ENCODE peak calls at places on chromosomes 5 and 9, in nine cellular contexts. M is hepatocyte, O is GM12865, Q is heart right ventricle, R is tibial artery, N is tibial nerve, G is choroid plexus epithelial cell, P is AG04450, L is stomach. Y is an unnamed sample.

GRCh38 chr5:124596595-124597388 is 149.6 kb downstream of the ZNF608 start:
- DNase-seq in M (peak), O (peak), Q (no peak), R (no peak), N (no peak), G (peak), P (peak), L (no peak), Y (no peak)

GRCh38 chr9:32741706-32742105 is 41.6 kb upstream of the TMEM215 start:
- DNase-seq in M (peak), O (no peak), Q (no peak), R (no peak), N (no peak), G (peak), P (no peak), L (no peak), Y (no peak)

GRCh38 chr9:70805953-70806352 is 315.5 kb downstream of the TRPM3 start:
- DNase-seq in M (no peak), O (no peak), Q (no peak), R (no peak), N (peak), G (peak), P (no peak), L (no peak), Y (peak)

GRCh38 chr9:22208846-22209585 is 199.9 kb upstream of the CDKN2B start:
- DNase-seq in M (no peak), O (no peak), Q (no peak), R (no peak), N (no peak), G (peak), P (no peak), L (no peak), Y (no peak)

GRCh38 chr9:33263936-33264472 is 504 bp downstream of the BAG1 start:
- DNase-seq in M (peak), O (peak), Q (peak), R (peak), N (peak), G (peak), P (no peak), L (peak), Y (no peak)

GRCh38 chr9:96557921-96558320 is 61.7 kb downstream of the CDC14B start:
- DNase-seq in M (no peak), O (no peak), Q (no peak), R (no peak), N (no peak), G (no peak), P (no peak), L (no peak), Y (no peak)

GRCh38 chr5:79240561-79240960 is 4.6 kb downstream of the JMY start:
- DNase-seq in M (no peak), O (no peak), Q (no peak), R (no peak), N (no peak), G (no peak), P (no peak), L (no peak), Y (peak)

GRCh38 chr9:70563010-70563409 is 148.6 kb upstream of the KLF9 start:
- DNase-seq in M (no peak), O (no peak), Q (no peak), R (no peak), N (no peak), G (no peak), P (no peak), L (no peak), Y (no peak)

GRCh38 chr5:52134013-52134650 is 653.6 kb upstream of the ITGA1 start:
- DNase-seq in M (no peak), O (no peak), Q (no peak), R (no peak), N (no peak), G (no peak), P (no peak), L (no peak), Y (no peak)

GRCh38 chr5:95043234-95043633 is 241.7 kb downstream of the MCTP1 start:
- DNase-seq in M (no peak), O (no peak), Q (no peak), R (no peak), N (no peak), G (peak), P (no peak), L (no peak), Y (no peak)

GRCh38 chr9:131606896-131607567 is 61.7 kb downstream of the PRRT1B start:
- DNase-seq in M (peak), O (no peak), Q (no peak), R (no peak), N (no peak), G (no peak), P (no peak), L (no peak), Y (no peak)

GRCh38 chr9:19498015-19498414 is 89.2 kb downstream of the ACER2 start:
- DNase-seq in M (peak), O (no peak), Q (no peak), R (no peak), N (no peak), G (peak), P (no peak), L (no peak), Y (no peak)

GRCh38 chr5:174231961-174232487 is 186.5 kb downstream of the NSG2 start:
- DNase-seq in M (no peak), O (no peak), Q (no peak), R (no peak), N (no peak), G (peak), P (no peak), L (no peak), Y (no peak)

GRCh38 chr5:134026521-134027202 is 21.9 kb upstream of the VDAC1 start:
- DNase-seq in M (peak), O (peak), Q (no peak), R (peak), N (no peak), G (peak), P (peak), L (peak), Y (peak)

GRCh38 chr5:53679261-53679660 is 118.8 kb downstream of the NDUFS4 start:
- DNase-seq in M (no peak), O (no peak), Q (no peak), R (no peak), N (no peak), G (peak), P (no peak), L (no peak), Y (peak)

GRCh38 chr5:34914671-34915138 is 599 bp downstream of the RAD1 start:
- DNase-seq in M (peak), O (no peak), Q (peak), R (no peak), N (no peak), G (peak), P (no peak), L (peak), Y (no peak)

GRCh38 chr5:177005619-177006264 is 837 bp downstream of the UIMC1 start:
- DNase-seq in M (peak), O (peak), Q (peak), R (peak), N (peak), G (peak), P (no peak), L (peak), Y (peak)

GRCh38 chr5:157778121-157778805 is 34.8 kb downstream of the LSM11 start:
- DNase-seq in M (peak), O (no peak), Q (no peak), R (no peak), N (no peak), G (peak), P (no peak), L (peak), Y (no peak)

GRCh38 chr5:90558344-90559192 is at the start of gene ADGRV1:
- DNase-seq in M (peak), O (no peak), Q (no peak), R (peak), N (peak), G (peak), P (no peak), L (peak), Y (peak)

DNA sequence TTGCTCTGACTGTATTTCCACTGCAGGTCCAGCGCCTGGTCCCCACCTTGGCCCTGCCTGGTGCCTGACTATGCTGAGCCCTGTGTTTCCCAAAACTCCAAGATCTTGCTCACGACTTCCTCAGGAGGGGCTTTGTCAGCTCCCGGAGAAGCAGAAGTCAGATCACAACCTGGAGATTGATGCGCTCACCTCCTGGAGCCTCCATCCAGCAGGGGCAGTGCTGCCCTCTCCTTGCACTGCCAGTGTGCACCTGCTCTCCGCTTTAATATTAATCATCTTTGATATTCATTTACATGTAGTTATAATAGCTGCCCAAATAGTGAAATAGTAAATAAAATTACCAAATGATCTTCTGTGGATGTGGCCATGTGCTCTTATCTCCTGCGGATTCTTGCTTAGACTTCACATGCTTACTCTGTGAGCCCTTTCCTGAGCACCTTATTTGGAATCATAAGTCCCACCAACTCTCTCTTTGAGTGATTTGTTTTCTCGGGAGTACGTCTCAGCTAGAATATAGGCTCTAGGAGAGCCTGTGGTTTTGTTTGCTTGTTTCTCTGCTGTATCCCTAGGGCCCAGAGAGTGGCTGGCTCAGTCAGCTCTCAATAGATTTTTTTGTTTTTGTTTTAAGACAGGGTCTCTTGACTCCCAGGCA is 17.4 kb downstream of the MAML1 start:
- DNase-seq in M (no peak), O (no peak), Q (no peak), R (no peak), N (no peak), G (no peak), P (no peak), L (no peak), Y (no peak)
- TF ChIP-seq CTCF in M (no peak), O (no peak), Q (no peak), R (no peak), N (no peak), G (no peak), P (no peak), L (no peak), Y (no peak)

DNA sequence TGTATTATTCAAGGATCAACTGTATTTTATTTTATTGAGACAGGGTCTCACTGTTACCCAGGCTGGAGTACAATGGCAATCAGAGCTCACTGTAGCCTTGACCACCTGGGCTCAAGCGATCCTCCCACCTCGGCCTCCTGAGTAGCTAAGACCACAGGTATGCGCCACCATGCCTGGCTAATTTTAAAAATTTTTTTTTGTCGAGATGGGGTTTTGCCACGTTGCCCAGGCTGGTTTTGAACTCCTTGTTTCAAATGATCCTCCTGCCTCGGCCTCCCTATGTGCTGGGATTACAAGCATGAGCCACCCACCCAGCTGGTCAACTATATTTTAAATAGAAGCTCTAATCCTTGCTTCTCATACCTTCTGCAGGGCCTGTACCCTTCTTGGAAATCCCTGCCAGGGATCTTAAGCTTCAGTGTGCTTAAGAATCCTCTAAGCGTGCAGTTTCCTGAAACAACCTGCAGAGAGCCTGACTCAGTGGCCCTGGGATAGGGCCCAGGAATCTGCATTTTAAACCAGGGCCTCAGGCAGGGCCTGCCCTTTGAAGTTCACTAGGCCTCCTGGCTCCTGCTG is 2.9 kb downstream of the AKNA start:
- DNase-seq in M (no peak), O (no peak), Q (no peak), R (no peak), N (no peak), G (no peak), P (no peak), L (no peak), Y (no peak)
- H3K4me3 ChIP-seq in M (no peak), O (peak), Q (no peak), R (peak), N (no peak), G (no peak), P (no peak), L (peak), Y (no peak)

GRCh38 chr5:11902304-11902703 is 1.9 kb downstream of the CTNND2 start:
- DNase-seq in M (no peak), O (no peak), Q (no peak), R (no peak), N (no peak), G (no peak), P (no peak), L (no peak), Y (no peak)

GRCh38 chr5:11903121-11903613 is 1.1 kb downstream of the CTNND2 start:
- DNase-seq in M (peak), O (no peak), Q (peak), R (no peak), N (no peak), G (no peak), P (no peak), L (no peak), Y (no peak)

GRCh38 chr5:11905209-11905608 is 963 bp upstream of the CTNND2 start:
- DNase-seq in M (no peak), O (no peak), Q (no peak), R (no peak), N (no peak), G (no peak), P (no peak), L (no peak), Y (no peak)

GRCh38 chr5:11904270-11904906 is at the start of gene CTNND2:
- DNase-seq in M (peak), O (no peak), Q (peak), R (no peak), N (no peak), G (peak), P (no peak), L (no peak), Y (no peak)

GRCh38 chr5:11903614-11904269 is 504 bp downstream of the CTNND2 start:
- DNase-seq in M (peak), O (peak), Q (no peak), R (no peak), N (no peak), G (no peak), P (no peak), L (no peak), Y (no peak)
- TF ChIP-seq CTCF in M (peak), O (no peak), Q (no peak), R (no peak), N (no peak), G (no peak), P (no peak), L (no peak), Y (peak)

GRCh38 chr5:93604119-93604963 is 21.3 kb downstream of the NR2F1 start:
- DNase-seq in M (no peak), O (no peak), Q (no peak), R (no peak), N (no peak), G (peak), P (no peak), L (no peak), Y (no peak)
- H3K4me3 ChIP-seq in M (no peak), O (no peak), Q (no peak), R (peak), N (peak), G (peak), P (peak), L (peak), Y (no peak)

GRCh38 chr5:77438057-77438456 is 54.1 kb downstream of the WDR41 start:
- DNase-seq in M (no peak), O (no peak), Q (no peak), R (no peak), N (no peak), G (no peak), P (no peak), L (no peak), Y (no peak)
- TF ChIP-seq CTCF in M (no peak), O (no peak), Q (no peak), R (no peak), N (no peak), G (no peak), P (no peak), L (no peak), Y (no peak)